ENCODE peak calls at places on chromosome 14, in eight cellular contexts. O is transverse colon, D is A549, Q is lung, B is cardiac fibroblast, J is cardiac muscle cell, S is BJ, Y is esophagus squamous epithelium. G is an unnamed sample.

GRCh38 chr14:61561657-61562276 is 133.5 kb upstream of the HIF1A start:
- DNase-seq in B (peak), D (peak), J (peak), Y (peak), O (peak), Q (peak), S (peak), G (peak)

GRCh38 chr14:53019391-53019790 is 68.5 kb upstream of the FERMT2 start:
- DNase-seq in D (no peak), S (no peak), B (no peak), O (no peak), Y (no peak), Q (no peak), J (no peak), G (no peak)

GRCh38 chr14:24136684-24137528 is 912 bp downstream of the PSME1 start:
- DNase-seq in Q (no peak), S (no peak), Y (no peak), J (no peak), D (no peak), B (no peak), O (no peak), G (no peak)

GRCh38 chr14:29927596-29928341 is at the start of gene PRKD1:
- DNase-seq in D (peak), B (peak), Q (peak), J (peak), O (peak), S (no peak), Y (no peak), G (no peak)

GRCh38 chr14:58712357-58712756 is 74.6 kb downstream of the DACT1 start:
- DNase-seq in J (peak), S (no peak), D (no peak), Y (no peak), Q (no peak), B (no peak), O (no peak), G (no peak)

GRCh38 chr14:74867673-74868072 is 8.3 kb downstream of the PROX2 start:
- DNase-seq in Q (no peak), D (no peak), S (no peak), O (no peak), B (peak), Y (no peak), J (peak), G (no peak)

GRCh38 chr14:36316131-36316530 is 4.3 kb downstream of the MBIP start:
- DNase-seq in J (no peak), O (no peak), S (no peak), Y (no peak), D (no peak), B (no peak), Q (no peak), G (no peak)

GRCh38 chr14:33950320-33951182 is at the start of gene EGLN3:
- DNase-seq in Y (no peak), B (peak), O (peak), Q (peak), D (peak), S (peak), J (peak), G (peak)

GRCh38 chr14:63875311-63875710 is 22.5 kb downstream of the SYNE2 start:
- DNase-seq in D (no peak), Q (no peak), O (no peak), B (peak), S (no peak), J (peak), Y (no peak), G (no peak)

GRCh38 chr14:29587046-29587445 is 340.6 kb downstream of the PRKD1 start:
- DNase-seq in J (peak), Q (no peak), Y (no peak), O (no peak), B (peak), D (no peak), S (no peak), G (no peak)

GRCh38 chr14:76138119-76138757 is 13.5 kb upstream of the GPATCH2L start:
- DNase-seq in Q (no peak), J (no peak), S (no peak), B (no peak), D (no peak), Y (no peak), O (no peak), G (no peak)

GRCh38 chr14:57851354-57851753 is 14.5 kb downstream of the SLC35F4 start:
- DNase-seq in B (no peak), O (no peak), S (no peak), Q (no peak), D (no peak), J (no peak), Y (no peak), G (no peak)

GRCh38 chr14:105858676-105859025 is 332.3 kb downstream of the TMEM121 start:
- DNase-seq in J (no peak), D (no peak), S (no peak), B (no peak), Q (no peak), O (peak), Y (no peak), G (no peak)

DNA sequence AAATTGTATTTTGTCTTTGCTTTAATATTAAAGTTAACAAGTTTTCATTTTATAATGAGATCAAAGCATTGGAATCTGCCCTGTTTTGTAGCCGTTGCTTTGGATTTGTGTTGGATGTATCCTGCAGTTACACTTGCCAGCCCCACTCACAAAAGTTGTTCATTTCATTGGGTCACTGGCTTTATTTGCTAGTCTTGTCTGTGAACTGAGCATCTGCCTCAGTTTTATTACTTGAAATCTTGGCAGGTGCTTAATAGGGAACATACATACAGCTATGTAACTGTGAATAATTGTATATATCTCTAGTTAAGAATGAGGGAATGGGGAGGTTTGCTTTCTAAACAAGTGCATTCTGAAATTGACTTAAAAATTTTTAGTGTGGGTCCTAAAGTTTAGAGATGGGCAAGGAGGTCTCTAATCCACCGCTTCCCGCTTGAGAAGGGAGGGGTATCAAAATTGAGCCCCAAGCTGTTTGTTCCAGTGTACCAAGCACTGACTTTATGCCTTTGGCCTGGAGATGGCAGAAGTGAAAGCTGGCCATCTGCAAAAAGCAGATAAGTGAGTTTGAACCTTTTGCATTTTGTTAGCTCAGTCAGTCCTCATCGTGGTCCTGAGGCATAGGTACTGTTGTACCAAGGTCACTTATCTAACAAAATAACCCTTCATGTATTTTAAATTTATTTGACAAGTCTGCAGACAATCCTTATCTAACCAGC is 9.3 kb downstream of the EIF5 start:
- DNase-seq in Y (no peak), Q (no peak), B (no peak), D (no peak), O (no peak), S (no peak), J (peak), G (no peak)
- TF ChIP-seq CTCF in Y (no peak), Q (no peak), B (no peak), D (no peak), O (no peak), S (no peak), J (no peak), G (no peak)

DNA sequence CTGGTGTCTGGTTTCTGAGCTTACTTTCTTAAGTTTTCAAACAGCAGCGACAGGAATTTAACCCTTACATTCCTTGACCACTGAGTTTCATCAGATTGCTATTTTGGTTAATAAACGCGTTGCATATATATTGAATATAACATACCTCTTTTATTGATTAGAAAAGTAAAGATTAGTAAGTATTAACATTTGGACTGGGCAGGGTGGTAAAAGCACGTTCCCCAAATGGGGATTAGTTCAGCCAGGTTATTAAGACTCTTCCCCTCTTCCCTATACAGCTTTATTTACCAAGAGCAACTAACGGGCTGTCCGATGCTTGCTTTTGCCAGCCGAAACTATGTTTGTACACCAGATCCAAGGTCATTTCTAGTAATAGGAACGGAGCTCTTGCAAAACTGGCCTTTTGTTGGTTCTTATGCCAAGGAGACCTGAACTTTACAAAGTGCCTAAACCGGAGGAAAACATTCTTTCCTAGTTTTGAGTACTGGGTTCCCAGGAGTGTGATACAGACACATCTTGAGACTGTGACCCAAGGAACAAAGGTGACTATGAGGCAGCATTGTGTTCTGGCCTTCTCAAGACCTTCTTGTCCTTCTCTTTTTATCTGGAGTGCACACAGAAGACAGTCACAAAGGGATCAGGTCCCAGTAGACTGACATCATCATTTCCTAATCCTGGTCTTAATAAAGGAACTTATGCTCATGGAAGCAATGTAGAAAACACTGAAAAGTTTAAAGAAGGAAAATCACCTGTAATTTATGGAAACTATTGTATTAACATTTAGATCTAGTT is 2.6 kb downstream of the GLRX5 start:
- DNase-seq in Q (no peak), S (no peak), D (no peak), O (no peak), B (no peak), J (no peak), Y (no peak), G (no peak)
- H3K4me3 ChIP-seq in Q (no peak), S (no peak), D (no peak), O (no peak), B (no peak), J (no peak), Y (no peak), G (no peak)

DNA sequence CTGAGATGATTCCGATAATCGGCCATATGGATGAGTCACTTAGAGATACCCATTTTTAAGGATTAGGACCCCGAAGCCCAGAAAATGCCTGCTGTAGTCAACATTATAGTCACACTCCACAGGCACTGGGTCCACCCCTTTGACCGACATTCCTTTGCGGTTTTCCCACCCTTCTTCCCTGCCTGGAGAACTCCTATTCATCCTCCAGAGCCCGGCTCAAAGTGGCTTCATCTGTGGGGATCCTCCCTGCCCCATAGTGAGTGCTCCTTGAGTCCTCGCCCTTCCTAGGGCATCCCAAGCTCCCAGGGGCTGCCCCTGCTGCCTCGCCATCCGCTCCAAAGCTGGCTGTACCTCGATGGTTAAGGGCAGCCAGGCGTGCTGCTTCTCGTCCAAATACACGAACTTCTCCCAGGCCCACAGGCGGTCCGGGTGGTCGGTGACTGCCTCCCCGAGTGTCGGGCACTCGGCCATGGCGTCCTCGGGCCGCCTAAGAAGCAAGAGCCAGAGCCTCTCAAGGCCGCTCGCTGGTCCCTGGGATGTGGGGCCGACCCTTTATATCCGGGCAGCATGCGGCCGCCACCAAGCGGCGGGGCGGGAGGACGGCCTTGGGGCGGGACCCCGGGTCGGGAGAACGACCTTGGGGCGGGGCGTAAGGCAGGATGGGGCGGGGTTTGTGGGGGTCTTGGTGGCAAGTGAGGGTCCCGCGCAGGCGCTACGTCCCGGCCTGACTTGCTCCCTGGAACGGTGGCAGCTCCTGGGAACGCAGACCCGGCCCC is at the start of gene TCL1A:
- DNase-seq in S (no peak), Y (no peak), D (no peak), B (no peak), Q (no peak), O (no peak), J (no peak), G (no peak)
- TF ChIP-seq CTCF in S (no peak), Y (no peak), D (no peak), B (no peak), Q (no peak), O (no peak), J (no peak), G (no peak)

DNA sequence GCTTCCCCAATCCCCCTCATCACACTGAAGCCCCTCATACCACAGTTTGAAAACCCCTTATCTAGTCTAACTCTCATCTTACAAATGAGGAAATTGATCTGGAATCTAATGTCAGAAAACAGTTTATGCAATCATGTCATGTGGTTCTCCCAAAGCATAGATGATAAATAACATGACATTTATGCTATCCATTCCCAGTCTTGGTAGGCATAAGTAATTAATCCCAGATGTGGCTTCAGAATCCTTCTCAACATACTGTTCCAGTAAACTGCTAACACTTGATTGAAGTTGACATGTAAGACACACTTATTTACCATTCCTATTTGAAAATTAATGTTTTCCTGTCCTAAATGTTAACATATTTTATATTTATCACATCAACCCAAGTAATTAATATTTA is 168.7 kb downstream of the GALC start:
- DNase-seq in B (no peak), Y (no peak), S (no peak), J (no peak), Q (no peak), D (no peak), O (no peak), G (no peak)
- H3K4me3 ChIP-seq in B (no peak), Y (no peak), S (no peak), J (no peak), Q (no peak), D (no peak), O (no peak), G (no peak)

DNA sequence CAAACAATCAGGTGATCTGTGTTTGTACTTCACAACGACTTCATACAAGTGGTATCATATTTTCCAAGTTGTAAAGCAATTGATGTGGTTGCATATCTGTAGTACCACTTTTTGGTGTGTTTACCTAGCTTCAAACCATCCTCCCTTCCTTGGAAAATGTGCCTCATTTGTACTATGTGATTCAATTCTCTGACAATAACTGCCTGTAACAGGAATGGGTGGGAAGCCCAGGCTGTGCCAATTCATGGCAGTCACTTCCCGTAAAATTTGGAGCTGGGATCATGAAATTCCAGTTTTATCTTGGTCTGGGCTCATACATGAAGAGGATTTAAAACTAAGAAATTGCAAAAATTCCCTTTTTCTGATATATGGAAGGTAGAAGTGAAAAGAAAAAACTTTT is 250.1 kb downstream of the DIO2 start:
- DNase-seq in Q (no peak), S (no peak), B (no peak), Y (no peak), D (no peak), J (no peak), O (no peak), G (no peak)
- TF ChIP-seq CTCF in Q (no peak), S (no peak), B (no peak), Y (no peak), D (no peak), J (no peak), O (no peak), G (no peak)

GRCh38 chr14:47676301-47676617 is 854 bp upstream of the MDGA2 start:
- DNase-seq in J (no peak), Y (no peak), B (no peak), O (no peak), S (no peak), D (no peak), Q (no peak), G (no peak)
- H3K4me3 ChIP-seq in J (peak), Y (no peak), B (no peak), O (no peak), S (no peak), D (peak), Q (no peak), G (peak)

GRCh38 chr14:68525516-68525915 is 267.4 kb downstream of the ZFP36L1 start:
- DNase-seq in Q (no peak), S (no peak), Y (no peak), D (no peak), B (no peak), O (no peak), J (no peak), G (no peak)
- TF ChIP-seq CTCF in Q (no peak), S (no peak), Y (no peak), D (no peak), B (no peak), O (no peak), J (no peak), G (no peak)

GRCh38 chr14:80549141-80549540 is 337.8 kb upstream of the DIO2 start:
- DNase-seq in O (no peak), B (peak), S (no peak), J (peak), Q (no peak), D (no peak), Y (no peak), G (no peak)
- H3K4me3 ChIP-seq in O (no peak), B (no peak), S (no peak), J (no peak), Q (no peak), D (no peak), Y (peak), G (no peak)

GRCh38 chr14:93538411-93538810 is 107.7 kb downstream of the UNC79 start:
- DNase-seq in J (no peak), O (no peak), D (no peak), B (no peak), Y (no peak), S (no peak), Q (no peak), G (no peak)

GRCh38 chr14:93533864-93534263 is 103.1 kb downstream of the UNC79 start:
- DNase-seq in Y (no peak), D (no peak), Q (no peak), O (no peak), B (no peak), S (no peak), J (no peak), G (no peak)

GRCh38 chr14:93537962-93538361 is 107.2 kb downstream of the UNC79 start:
- DNase-seq in Y (no peak), B (no peak), D (no peak), O (no peak), Q (no peak), J (no peak), S (no peak), G (no peak)

GRCh38 chr14:93540235-93540634 is 109.5 kb downstream of the UNC79 start:
- DNase-seq in D (no peak), J (no peak), B (no peak), Y (no peak), O (no peak), Q (no peak), S (no peak), G (no peak)

GRCh38 chr14:93536945-93537344 is 106.2 kb downstream of the UNC79 start:
- DNase-seq in O (no peak), S (no peak), J (no peak), Y (no peak), D (no peak), B (no peak), Q (no peak), G (no peak)
- TF ChIP-seq CTCF in O (no peak), S (no peak), J (no peak), Y (no peak), D (no peak), B (no peak), Q (no peak), G (peak)

G was measured in kidney epithelial cell.